ENCODE peak calls at places on chromosomes 4 and X, in eight cellular contexts. U is HCT116, M is astrocyte, B is K562, A is hepatocyte, J is IMR-90, Y is GM23338, H is endothelial cell of umbilical vein. I is an unnamed sample.

GRCh38 chr4:99079625-99080295 is 8.8 kb downstream of the ADH5 start:
- DNase-seq in U (no peak), M (no peak), B (no peak), A (no peak), J (no peak), Y (no peak), H (no peak), I (no peak)

GRCh38 chrX:24392709-24393108 is 32.3 kb downstream of the SUPT20HL1 start:
- DNase-seq in U (no peak), M (no peak), B (no peak), A (no peak), J (no peak), Y (no peak), H (no peak), I (no peak)

GRCh38 chr4:140603286-140603685 is 34.5 kb upstream of the UCP1 start:
- DNase-seq in U (no peak), M (no peak), B (no peak), A (no peak), J (no peak), Y (no peak), H (no peak), I (no peak)

GRCh38 chr4:155079866-155080265 is 128.6 kb upstream of the NPY2R start:
- DNase-seq in U (no peak), M (peak; percentile 28), B (no peak), A (no peak), J (no peak), Y (no peak), H (peak; percentile 86), I (no peak)

GRCh38 chrX:15714529-15714928 is 23.5 kb upstream of the CA5B start:
- DNase-seq in U (no peak), M (no peak), B (no peak), A (no peak), J (no peak), Y (no peak), H (peak; percentile 57), I (peak; percentile 45)

GRCh38 chr4:42083816-42084215 is 68.6 kb downstream of the BEND4 start:
- DNase-seq in U (no peak), M (no peak), B (no peak), A (no peak), J (peak; percentile 21), Y (no peak), H (no peak), I (no peak)

GRCh38 chrX:49276671-49277519 is 7.3 kb downstream of the PPP1R3F start:
- DNase-seq in U (no peak), M (no peak), B (no peak), A (no peak), J (peak; percentile 41), Y (no peak), H (no peak), I (no peak)

GRCh38 chrX:574355-574754 is 56.2 kb upstream of the SHOX start:
- DNase-seq in U (no peak), M (no peak), B (no peak), A (no peak), J (no peak), Y (no peak), H (no peak), I (no peak)

GRCh38 chr4:33746979-33747378 is 2497.3 kb downstream of the ARAP2 start:
- DNase-seq in U (no peak), M (peak; percentile 2), B (no peak), A (no peak), J (peak; percentile 6), Y (no peak), H (no peak), I (peak; percentile 21)

GRCh38 chr4:8123865-8124264 is 34.7 kb downstream of the ABLIM2 start:
- DNase-seq in U (no peak), M (no peak), B (no peak), A (no peak), J (no peak), Y (no peak), H (no peak), I (no peak)

GRCh38 chr4:102717448-102718092 is 43.2 kb downstream of the MANBA start:
- DNase-seq in U (no peak), M (no peak), B (no peak), A (peak; percentile 35), J (no peak), Y (no peak), H (no peak), I (peak; percentile 65)

GRCh38 chrX:123851010-123851409 is 8.8 kb upstream of the XIAP start:
- DNase-seq in U (no peak), M (no peak), B (no peak), A (no peak), J (no peak), Y (no peak), H (no peak), I (no peak)

GRCh38 chr4:139628184-139629012 is 37.2 kb upstream of the MGST2 start:
- DNase-seq in U (no peak), M (no peak), B (no peak), A (no peak), J (no peak), Y (peak; percentile 66), H (no peak), I (no peak)

GRCh38 chrX:44918722-44919121 is 45.7 kb downstream of the KDM6A start:
- DNase-seq in U (no peak), M (no peak), B (no peak), A (no peak), J (no peak), Y (no peak), H (no peak), I (no peak)
- H2AFZ ChIP-seq in U (no peak overlapping the region), M (no peak overlapping the region), B (no peak overlapping the region), A (no peak overlapping the region), J (no peak overlapping the region), Y (no peak overlapping the region), H (no peak overlapping the region), I (no peak overlapping the region)

GRCh38 chr4:163382178-163382869 is 38.6 kb downstream of the NPY5R start:
- DNase-seq in U (no peak), M (no peak), B (no peak), A (no peak), J (no peak), Y (no peak), H (no peak), I (no peak)
- H2AFZ ChIP-seq in U (no peak overlapping the region), M (no peak overlapping the region), B (no peak overlapping the region), A (no peak overlapping the region), J (no peak overlapping the region), Y (no peak overlapping the region), H (no peak overlapping the region), I (no peak overlapping the region)

DNA sequence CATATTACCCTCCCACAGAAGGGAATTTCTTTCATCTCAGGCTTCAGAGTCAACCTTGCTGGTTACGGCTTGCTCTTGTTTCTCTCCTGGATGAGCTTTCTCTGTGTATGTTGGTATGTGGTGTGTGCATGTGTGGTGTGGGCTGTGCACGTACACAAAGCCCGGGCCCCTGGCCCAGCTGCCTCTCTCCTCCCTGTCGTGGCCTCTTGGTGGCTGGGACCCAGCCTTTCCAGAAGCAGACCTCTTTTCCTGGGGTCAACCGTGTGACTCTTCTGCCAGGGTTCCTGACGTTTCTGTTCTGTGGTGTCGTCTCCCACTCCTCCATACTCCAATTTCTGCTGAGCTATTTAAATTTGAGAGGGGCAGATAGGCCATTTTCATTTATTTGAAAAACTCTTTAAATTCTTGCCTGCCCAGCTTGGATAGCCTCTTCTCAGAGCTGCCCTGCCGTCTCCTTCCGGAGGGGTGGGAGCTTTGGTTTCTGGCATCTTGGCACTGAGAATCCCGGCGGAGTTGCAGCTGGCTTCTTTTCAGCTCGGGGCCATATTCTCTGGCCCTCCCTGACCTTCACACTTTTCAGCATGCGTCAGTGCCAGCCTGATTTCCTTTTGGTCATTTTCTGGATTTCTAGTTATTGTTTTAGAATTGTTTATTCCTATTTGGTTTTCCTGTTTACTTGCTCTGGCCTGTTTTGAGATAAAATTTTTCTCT is 25.1 kb downstream of the FHDC1 start:
- DNase-seq in U (no peak), M (no peak), B (no peak), A (no peak), J (no peak), Y (no peak), H (peak; percentile 69), I (no peak)
- H2AFZ ChIP-seq in U (no peak overlapping the region), M (no peak overlapping the region), B (peak overlapping the region; percentile 2), A (no peak overlapping the region), J (no peak overlapping the region), Y (no peak overlapping the region), H (peak overlapping the region; percentile 79), I (no peak overlapping the region)

DNA sequence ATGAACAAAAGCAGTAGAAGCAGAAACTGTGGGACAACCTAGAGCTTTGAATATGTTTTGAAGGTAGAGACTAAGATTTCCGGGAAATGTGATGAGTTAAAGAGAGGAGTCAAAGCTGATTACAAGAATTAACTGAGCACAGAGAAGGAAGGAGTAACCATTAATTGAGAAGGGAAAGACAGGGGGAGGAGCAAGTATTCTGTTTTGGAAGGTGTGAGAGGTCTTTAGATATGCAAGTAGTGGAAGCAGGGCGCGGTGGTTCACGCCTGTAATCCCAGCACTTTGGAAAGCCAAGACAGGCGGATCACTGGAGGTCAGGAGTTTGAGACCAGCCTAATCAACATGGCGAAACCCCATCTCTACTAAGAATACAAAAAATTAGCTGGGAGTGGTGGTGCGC is 171.5 kb downstream of the FSTL5 start:
- DNase-seq in U (no peak), M (no peak), B (no peak), A (no peak), J (no peak), Y (no peak), H (no peak), I (no peak)
- H2AFZ ChIP-seq in U (no peak overlapping the region), M (no peak overlapping the region), B (no peak overlapping the region), A (no peak overlapping the region), J (no peak overlapping the region), Y (peak overlapping the region; percentile 49), H (no peak overlapping the region), I (peak overlapping the region; percentile 44)

I was measured in mammary epithelial cell.